ENCODE peak calls at places on chromosomes 3 and 15, in four cellular contexts. O is HCT116, Y is fibroblast of lung, W is endodermal cell. C is an unnamed sample.
A peak's percentile ranks its signal among the peaks of the same experiment; 100 is the strongest.

GRCh38 chr3:194320100-194320499 is 31.0 kb downstream of the CPN2 start:
- DNase-seq in O (no peak), W (no peak), Y (no peak), C (no peak)

GRCh38 chr15:78923480-78924360 is 21.1 kb downstream of the CTSH start:
- DNase-seq in W (no peak), O (no peak), Y (no peak), C (no peak)

GRCh38 chr3:14362890-14363289 is 39.5 kb upstream of the SLC6A6 start:
- DNase-seq in O (no peak), Y (no peak), W (no peak), C (no peak)

GRCh38 chr3:87498358-87499080 is 222.1 kb upstream of the POU1F1 start:
- DNase-seq in Y (no peak), W (no peak), O (no peak), C (no peak)

GRCh38 chr3:52437326-52438103 is 7.4 kb downstream of the SEMA3G start:
- DNase-seq in Y (no peak), O (no peak), W (no peak), C (no peak)

GRCh38 chr15:61857169-61857829 is 202.9 kb downstream of the VPS13C start:
- DNase-seq in O (no peak), Y (no peak), W (no peak), C (no peak)

GRCh38 chr3:24462737-24463136 is 31.9 kb downstream of the THRB start:
- DNase-seq in O (no peak), W (no peak), Y (no peak), C (no peak)

GRCh38 chr15:66748320-66748779 is 46.3 kb downstream of the SMAD6 start:
- DNase-seq in W (no peak), O (no peak), Y (peak; percentile 83), C (no peak)

GRCh38 chr3:64575211-64575844 is 112.5 kb downstream of the ADAMTS9 start:
- DNase-seq in O (peak; percentile 13), Y (peak; percentile 35), W (peak; percentile 64), C (peak; percentile 38)

GRCh38 chr3:56309465-56309864 is 158.8 kb downstream of the ERC2 start:
- DNase-seq in W (no peak), O (no peak), Y (no peak), C (no peak)

GRCh38 chr15:96225642-96226259 is 104.7 kb upstream of the NR2F2 start:
- DNase-seq in O (no peak), Y (no peak), W (peak; percentile 70), C (no peak)
- H3K4me1 ChIP-seq in O (peaks cover 10% of the 10 kb centered on the region), Y (no peaks in the 10 kb centered on the region), W (peaks cover 4% of the 10 kb centered on the region), C (no peaks in the 10 kb centered on the region)

DNA sequence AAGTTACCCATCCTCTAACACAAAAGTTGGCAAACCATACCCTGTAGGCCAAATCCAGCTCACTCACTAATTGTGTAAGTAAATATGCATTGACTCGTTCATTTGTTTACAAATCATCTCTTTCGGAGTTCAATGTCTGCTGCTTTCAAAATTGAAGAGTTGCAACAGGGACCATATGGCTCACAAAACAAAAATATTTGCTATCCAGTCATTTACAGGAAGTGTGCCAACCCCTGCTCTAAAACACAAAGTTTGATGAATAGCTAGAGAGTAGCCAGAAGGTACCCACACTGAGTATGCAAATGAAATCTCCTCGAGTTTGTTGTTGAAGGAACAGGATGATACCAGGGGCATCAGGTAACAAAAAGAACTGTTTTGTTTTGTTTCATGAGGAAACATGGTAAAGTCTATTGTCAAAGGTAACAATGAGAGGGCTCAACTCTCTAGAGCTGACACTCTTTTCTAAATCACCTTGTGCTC is 236.2 kb upstream of the THBS1 start:
- DNase-seq in W (no peak), O (no peak), Y (peak; percentile 20), C (peak; percentile 3)
- H3K9ac ChIP-seq in W (no peak overlapping the region), O (no peak overlapping the region), Y (no peak overlapping the region), C (no peak overlapping the region)

GRCh38 chr3:172153335-172153861 is 114.0 kb downstream of the FNDC3B start:
- DNase-seq in O (peak; percentile 93), Y (peak; percentile 99), W (peak; percentile 59), C (no peak)

GRCh38 chr3:172151610-172152293 is 112.4 kb downstream of the FNDC3B start:
- DNase-seq in Y (no peak), W (no peak), O (no peak), C (no peak)

GRCh38 chr3:172152869-172153268 is 113.5 kb downstream of the FNDC3B start:
- DNase-seq in Y (no peak), W (no peak), O (no peak), C (no peak)

GRCh38 chr3:172150896-172151295 is 111.5 kb downstream of the FNDC3B start:
- DNase-seq in Y (no peak), O (no peak), W (no peak), C (no peak)

DNA sequence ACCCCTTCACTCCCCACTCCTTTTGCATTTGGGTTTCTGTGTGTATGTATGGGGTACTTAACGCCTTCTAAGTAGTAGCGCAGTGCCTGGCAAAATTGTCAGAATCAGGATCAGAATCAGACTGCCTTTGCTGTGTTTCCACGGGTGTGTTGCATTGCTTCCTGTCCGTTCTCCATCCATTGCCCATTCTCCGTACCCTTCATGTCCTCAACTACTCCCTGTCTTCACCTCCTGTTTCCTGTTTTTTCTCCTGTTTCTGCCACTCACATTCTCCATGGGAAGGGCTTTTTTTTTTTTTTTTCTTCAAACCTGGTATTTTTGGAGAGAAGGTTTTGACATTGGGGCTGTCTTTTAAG is 112.9 kb downstream of the FNDC3B start:
- DNase-seq in W (no peak), Y (no peak), O (no peak), C (no peak)
- H3K4me1 ChIP-seq in W (peaks cover 23% of the 10 kb centered on the region), Y (peaks cover 22% of the 10 kb centered on the region), O (peaks cover 62% of the 10 kb centered on the region), C (no peaks in the 10 kb centered on the region)

GRCh38 chr3:146161725-146162047 is 702 bp upstream of the PLOD2 start:
- DNase-seq in W (no peak), O (no peak), Y (peak; percentile 77), C (no peak)

GRCh38 chr3:146160964-146161724 is at the start of gene PLOD2:
- DNase-seq in Y (peak; percentile 86), W (peak; percentile 89), O (peak; percentile 35), C (peak; percentile 49)

GRCh38 chr3:146159037-146159436 is 1.9 kb downstream of the PLOD2 start:
- DNase-seq in O (no peak), Y (no peak), W (no peak), C (no peak)

GRCh38 chr3:146159616-146160232 is 1.3 kb downstream of the PLOD2 start:
- DNase-seq in Y (no peak), W (no peak), O (no peak), C (no peak)

DNA sequence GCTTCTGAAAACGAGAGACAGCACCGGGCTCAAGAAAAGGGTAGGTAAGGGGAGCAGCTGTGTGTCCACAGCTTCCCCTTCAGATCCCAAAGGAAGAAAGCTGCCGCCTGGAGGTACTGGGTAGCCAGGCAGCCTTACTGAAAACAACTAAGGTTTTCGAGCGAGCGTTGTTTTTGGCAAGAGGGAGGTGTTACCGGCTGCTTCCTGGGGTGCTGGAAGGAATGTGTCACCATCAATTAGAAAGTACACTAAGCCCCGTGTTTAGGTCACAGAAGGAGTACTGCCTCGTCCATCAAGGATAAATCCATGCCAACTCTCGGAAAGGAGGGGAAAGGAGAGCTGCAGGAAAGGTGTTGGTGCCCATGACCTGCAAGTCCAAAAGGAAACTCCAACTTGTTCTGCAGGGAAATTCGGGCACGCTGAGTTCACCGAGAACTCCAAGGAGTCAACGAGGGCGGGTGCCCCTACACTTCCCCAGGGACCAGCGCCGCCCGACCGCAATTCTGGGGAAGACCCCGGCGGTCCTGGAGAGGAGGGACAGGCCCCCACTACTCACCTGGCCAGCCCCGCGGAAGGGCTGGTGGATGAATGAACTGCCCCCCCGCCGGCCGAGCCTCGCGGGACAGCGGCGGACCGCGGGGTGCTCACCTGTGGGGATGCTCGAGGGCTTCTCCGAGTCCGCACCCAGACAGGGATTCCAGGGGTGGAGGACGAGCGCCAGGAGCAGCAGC is 586 bp downstream of the PLOD2 start:
- DNase-seq in Y (peak; percentile 80), O (peak; percentile 57), W (peak; percentile 93), C (peak; percentile 76)
- H3K9ac ChIP-seq in Y (peak overlapping the region; percentile 88), O (peak overlapping the region; percentile 70), W (peak overlapping the region; percentile 68), C (peak overlapping the region; percentile 79)

GRCh38 chr3:177590826-177591225 is 393.5 kb upstream of the TBL1XR1 start:
- DNase-seq in W (no peak), Y (no peak), O (no peak), C (no peak)

GRCh38 chr3:177594096-177594495 is 396.8 kb upstream of the TBL1XR1 start:
- DNase-seq in W (no peak), O (no peak), Y (no peak), C (no peak)

GRCh38 chr3:177591371-177591770 is 394.1 kb upstream of the TBL1XR1 start:
- DNase-seq in O (no peak), Y (no peak), W (no peak), C (no peak)

GRCh38 chr3:177589041-177589650 is 391.9 kb upstream of the TBL1XR1 start:
- DNase-seq in Y (no peak), O (no peak), W (no peak), C (no peak)

GRCh38 chr3:177589921-177590336 is 392.6 kb upstream of the TBL1XR1 start:
- DNase-seq in Y (peak; percentile 88), O (peak; percentile 71), W (no peak), C (no peak)
- H3K4me1 ChIP-seq in Y (no peaks in the 10 kb centered on the region), O (peaks cover 26% of the 10 kb centered on the region), W (peaks cover 5% of the 10 kb centered on the region), C (no peaks in the 10 kb centered on the region)